ENCODE peak calls at places on chromosomes 7 and 10, in nine cellular contexts. D, J, Z, W, F, S, R, N and C are unnamed samples.

GRCh38 chr10:100516847-100517246 is 2.8 kb downstream of the SEC31B start:
- DNase-seq in D (no peak), J (no peak), Z (peak), W (no peak), F (no peak), S (no peak), R (no peak), N (no peak), C (no peak)

GRCh38 chr7:149733131-149733531 is 40.3 kb downstream of the ZNF467 start:
- DNase-seq in D (no peak), J (no peak), Z (no peak), W (no peak), F (no peak), S (no peak), R (no peak), N (no peak), C (no peak)

GRCh38 chr7:15916666-15917388 is 230.3 kb upstream of the MEOX2 start:
- DNase-seq in D (no peak), J (no peak), Z (no peak), W (no peak), F (no peak), S (no peak), R (no peak), N (no peak), C (no peak)

GRCh38 chr7:151876112-151876898 is 610 bp downstream of the PRKAG2 start:
- DNase-seq in D (no peak), J (no peak), Z (peak), W (peak), F (peak), S (peak), R (peak), N (no peak), C (peak)

GRCh38 chr10:126058507-126058906 is 162.1 kb downstream of the FANK1 start:
- DNase-seq in D (no peak), J (no peak), Z (no peak), W (no peak), F (no peak), S (no peak), R (no peak), N (no peak), C (no peak)

GRCh38 chr7:1087952-1088920 is at the start of gene GPER1:
- DNase-seq in D (no peak), J (peak), Z (no peak), W (no peak), F (no peak), S (no peak), R (peak), N (peak), C (no peak)

GRCh38 chr7:28536259-28536658 is 123.9 kb downstream of the CREB5 start:
- DNase-seq in D (no peak), J (no peak), Z (no peak), W (no peak), F (no peak), S (no peak), R (no peak), N (peak), C (no peak)

GRCh38 chr7:23617482-23617881 is 20.3 kb downstream of the CCDC126 start:
- DNase-seq in D (no peak), J (no peak), Z (no peak), W (no peak), F (no peak), S (no peak), R (no peak), N (no peak), C (no peak)

GRCh38 chr10:47207280-47207613 is 92.8 kb upstream of the GDF10 start:
- DNase-seq in D (no peak), J (no peak), Z (no peak), W (no peak), F (no peak), S (no peak), R (no peak), N (no peak), C (no peak)

GRCh38 chr10:72177454-72177853 is 38.4 kb upstream of the ANAPC16 start:
- DNase-seq in D (no peak), J (no peak), Z (no peak), W (no peak), F (no peak), S (no peak), R (no peak), N (no peak), C (no peak)

GRCh38 chr7:19561121-19561805 is 147.6 kb downstream of the POLR1F start:
- DNase-seq in D (no peak), J (no peak), Z (no peak), W (no peak), F (no peak), S (no peak), R (no peak), N (peak), C (no peak)

GRCh38 chr7:28675429-28675828 is 263.1 kb downstream of the CREB5 start:
- DNase-seq in D (no peak), J (no peak), Z (no peak), W (no peak), F (no peak), S (no peak), R (no peak), N (no peak), C (no peak)

GRCh38 chr7:37993060-37993501 is 72.6 kb downstream of the EPDR1 start:
- DNase-seq in D (no peak), J (no peak), Z (no peak), W (no peak), F (no peak), S (no peak), R (no peak), N (no peak), C (no peak)

GRCh38 chr7:155455776-155456516 is 2.0 kb upstream of the EN2 start:
- DNase-seq in D (no peak), J (no peak), Z (no peak), W (no peak), F (no peak), S (no peak), R (no peak), N (no peak), C (no peak)

GRCh38 chr10:21524526-21525366 is 736 bp downstream of the SKIDA1 start:
- DNase-seq in D (no peak), J (no peak), Z (no peak), W (no peak), F (peak), S (no peak), R (no peak), N (no peak), C (no peak)

GRCh38 chr10:71725998-71726672 is 6.6 kb upstream of the C10orf105 start:
- DNase-seq in D (no peak), J (no peak), Z (peak), W (no peak), F (peak), S (peak), R (no peak), N (no peak), C (peak)

GRCh38 chr10:12540341-12540781 is 191.0 kb downstream of the CAMK1D start:
- DNase-seq in D (peak), J (no peak), Z (no peak), W (no peak), F (no peak), S (no peak), R (no peak), N (no peak), C (no peak)

GRCh38 chr7:45980181-45980905 is 59.3 kb upstream of the IGFBP3 start:
- DNase-seq in D (no peak), J (no peak), Z (no peak), W (no peak), F (no peak), S (no peak), R (no peak), N (no peak), C (no peak)

GRCh38 chr7:108570146-108570755 is 577 bp downstream of the DNAJB9 start:
- DNase-seq in D (no peak), J (peak), Z (peak), W (no peak), F (peak), S (peak), R (peak), N (peak), C (peak)

GRCh38 chr10:71314028-71314693 is 4.9 kb upstream of the SLC29A3 start:
- DNase-seq in D (no peak), J (no peak), Z (peak), W (no peak), F (peak), S (peak), R (peak), N (peak), C (peak)

GRCh38 chr10:24483701-24484100 is 240.0 kb downstream of the ARHGAP21 start:
- DNase-seq in D (no peak), J (peak), Z (peak), W (no peak), F (no peak), S (no peak), R (no peak), N (no peak), C (no peak)

GRCh38 chr7:83060218-83060617 is 102.5 kb downstream of the PCLO start:
- DNase-seq in D (no peak), J (no peak), Z (no peak), W (no peak), F (no peak), S (no peak), R (no peak), N (no peak), C (no peak)